ENCODE peak calls at places on chromosome 15, in four cellular contexts. R is HepG2, U is A549, X is GM12878. Y is an unnamed sample.

GRCh38 chr15:72835289-72835890 is 51.8 kb upstream of the ADPGK start:
- DNase-seq in X (no peak), U (no peak), R (peak), Y (no peak)

GRCh38 chr15:60118146-60118545 is 114.0 kb downstream of the FOXB1 start:
- DNase-seq in R (no peak), U (no peak), X (no peak), Y (no peak)

GRCh38 chr15:57316451-57316850 is 59.9 kb upstream of the CGNL1 start:
- DNase-seq in R (no peak), X (no peak), U (no peak), Y (no peak)

GRCh38 chr15:47397587-47397986 is 319.7 kb upstream of the SEMA6D start:
- DNase-seq in X (no peak), U (no peak), R (no peak), Y (no peak)

GRCh38 chr15:80099246-80099645 is 39.8 kb downstream of the ZFAND6 start:
- DNase-seq in X (no peak), R (no peak), U (no peak), Y (no peak)

GRCh38 chr15:46088486-46089437 is 453.9 kb downstream of the SQOR start:
- DNase-seq in X (no peak), R (no peak), U (no peak), Y (no peak)

GRCh38 chr15:71448688-71449114 is 333.4 kb downstream of the THSD4 start:
- DNase-seq in X (no peak), U (peak), R (peak), Y (peak)

GRCh38 chr15:56537881-56538280 is 72.9 kb upstream of the MNS1 start:
- DNase-seq in U (no peak), R (no peak), X (no peak), Y (no peak)

GRCh38 chr15:57923750-57924149 is 141.8 kb downstream of the ALDH1A2 start:
- DNase-seq in U (no peak), X (no peak), R (no peak), Y (no peak)

GRCh38 chr15:82663186-82663600 is 16.0 kb upstream of the CPEB1 start:
- DNase-seq in X (no peak), R (peak), U (peak), Y (no peak)

GRCh38 chr15:85417276-85417675 is 36.9 kb downstream of the AKAP13 start:
- DNase-seq in R (no peak), U (no peak), X (no peak), Y (no peak)

GRCh38 chr15:88513195-88513594 is 33.3 kb downstream of the DET1 start:
- DNase-seq in X (no peak), U (no peak), R (no peak), Y (no peak)

GRCh38 chr15:46178138-46178537 is 543.3 kb downstream of the SQOR start:
- DNase-seq in X (no peak), R (no peak), U (no peak), Y (no peak)

GRCh38 chr15:38699633-38700230 is 135.1 kb upstream of the RASGRP1 start:
- DNase-seq in R (peak), X (no peak), U (peak), Y (peak)

GRCh38 chr15:101174152-101174920 is 77.5 kb downstream of the CHSY1 start:
- DNase-seq in X (no peak), U (no peak), R (no peak), Y (no peak)

GRCh38 chr15:92845109-92845508 is 55.0 kb upstream of the CHD2 start:
- DNase-seq in X (peak), R (peak), U (no peak), Y (no peak)

GRCh38 chr15:56736308-56736707 is 3.0 kb upstream of the ZNF280D start:
- DNase-seq in X (no peak), R (peak), U (no peak), Y (no peak)

GRCh38 chr15:39936187-39936586 is 2.3 kb downstream of the EIF2AK4 start:
- DNase-seq in R (no peak), U (no peak), X (no peak), Y (no peak)

GRCh38 chr15:96750361-96750760 is 419.9 kb downstream of the NR2F2 start:
- DNase-seq in U (no peak), X (no peak), R (no peak), Y (no peak)

GRCh38 chr15:99992611-99993231 is 259.5 kb upstream of the LYSMD4 start:
- DNase-seq in R (no peak), U (no peak), X (no peak), Y (no peak)

GRCh38 chr15:80072285-80072684 is 12.8 kb downstream of the ZFAND6 start:
- DNase-seq in R (peak), X (peak), U (peak), Y (peak)

GRCh38 chr15:89654311-89654761 is 931 bp downstream of the KIF7 start:
- DNase-seq in U (no peak), R (no peak), X (no peak), Y (no peak)

GRCh38 chr15:56871180-56871579 is 47.3 kb upstream of the TCF12 start:
- DNase-seq in U (peak), X (no peak), R (peak), Y (no peak)

GRCh38 chr15:52349062-52349700 is 53.6 kb upstream of the MYO5C start:
- DNase-seq in U (no peak), X (no peak), R (no peak), Y (no peak)
- TF ChIP-seq PBX3 in U (no peak), X (no peak), R (no peak), Y (no peak)

DNA sequence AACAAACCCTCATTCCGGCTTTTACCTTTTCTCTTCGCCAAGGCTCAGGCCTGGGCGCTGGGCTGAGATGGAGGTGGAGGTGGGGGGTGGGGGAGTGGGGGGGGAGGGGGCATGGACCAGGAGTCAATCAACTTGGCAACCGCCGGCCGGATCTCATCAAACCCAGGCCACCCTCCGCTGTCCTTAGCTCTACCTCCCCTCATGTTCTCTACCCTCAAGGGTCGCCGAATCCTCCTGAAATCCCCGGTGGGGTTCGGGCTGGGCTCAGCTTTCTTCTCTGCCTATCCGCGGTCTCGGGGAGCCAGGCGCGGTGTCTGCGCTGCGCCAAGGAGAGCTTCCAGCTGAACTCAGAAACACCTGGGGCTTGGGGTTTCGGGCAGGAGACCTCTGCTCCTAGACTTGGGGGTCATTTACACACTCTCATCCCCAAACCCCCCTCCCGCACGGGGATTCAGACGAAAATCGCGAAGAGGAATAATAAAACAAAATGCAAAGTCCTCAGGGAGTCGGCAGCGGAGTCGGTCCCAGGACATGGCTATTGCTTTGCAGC is 2.5 kb downstream of the ONECUT1 start:
- DNase-seq in U (no peak), R (no peak), X (no peak), Y (no peak)
- TF ChIP-seq PBX3 in U (no peak), R (no peak), X (no peak), Y (no peak)

GRCh38 chr15:66931768-66932633 is 133.4 kb upstream of the SMAD3 start:
- DNase-seq in U (peak), R (peak), X (no peak), Y (no peak)
- TF ChIP-seq PBX3 in U (peak), R (no peak), X (peak), Y (no peak)

GRCh38 chr15:41695750-41696436 is 35.7 kb downstream of the MGA start:
- DNase-seq in R (peak), X (peak), U (peak), Y (peak)
- TF ChIP-seq PBX3 in R (no peak), X (no peak), U (no peak), Y (no peak)

GRCh38 chr15:69472575-69472974 is 20.0 kb downstream of the RPLP1 start:
- DNase-seq in R (no peak), U (no peak), X (no peak), Y (no peak)
- TF ChIP-seq PBX3 in R (no peak), U (no peak), X (no peak), Y (no peak)

DNA sequence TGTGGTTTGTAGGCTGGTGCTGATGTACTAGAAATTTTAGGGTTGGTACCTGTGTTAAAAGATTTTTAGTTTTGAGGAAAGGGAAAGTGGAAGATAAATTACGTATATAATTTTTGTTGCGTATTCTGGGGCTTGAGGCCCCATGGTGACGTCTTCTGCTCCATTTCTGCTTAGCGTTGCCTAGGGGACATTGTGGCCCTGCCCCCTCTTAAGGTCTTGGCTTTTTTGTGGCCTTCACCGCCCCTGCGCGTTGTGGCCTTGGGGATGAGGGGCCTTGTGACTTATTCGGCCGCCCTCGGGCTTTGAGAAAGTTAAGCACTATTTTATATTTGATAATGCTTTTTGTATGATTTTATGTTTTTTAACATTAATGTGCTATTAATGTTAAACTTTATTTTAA is 182.0 kb downstream of the KLF13 start:
- DNase-seq in R (no peak), U (no peak), X (no peak), Y (no peak)
- TF ChIP-seq PBX3 in R (no peak), U (no peak), X (no peak), Y (no peak)